ENCODE peak calls at places on chromosomes 6 and 20, in four cellular contexts. Y is brain microvascular endothelial cell, W is heart left ventricle, Q is dorsolateral prefrontal cortex. Z is an unnamed sample.

GRCh38 chr6:170085475-170086401 is 205.1 kb downstream of the DLL1 start:
- DNase-seq in Y (no peak), W (peak), Q (no peak), Z (no peak)

GRCh38 chr6:150272264-150272975 is 96.4 kb upstream of the IYD start:
- DNase-seq in W (no peak), Q (no peak), Y (no peak), Z (no peak)

GRCh38 chr6:103215835-103216234 is 1643.9 kb downstream of the HACE1 start:
- DNase-seq in Q (no peak), Y (peak), W (no peak), Z (no peak)

GRCh38 chr6:170190046-170190445 is 100.8 kb downstream of the DLL1 start:
- DNase-seq in Q (no peak), W (no peak), Y (no peak), Z (no peak)

GRCh38 chr20:20897922-20898321 is 185.5 kb upstream of the RALGAPA2 start:
- DNase-seq in W (no peak), Y (no peak), Q (no peak), Z (no peak)

GRCh38 chr20:33859157-33859695 is 48.1 kb downstream of the CHMP4B start:
- DNase-seq in Y (peak), Q (no peak), W (no peak), Z (no peak)

GRCh38 chr6:39202166-39202565 is 27.1 kb downstream of the KCNK5 start:
- DNase-seq in W (no peak), Y (no peak), Q (no peak), Z (no peak)

GRCh38 chr6:106181664-106182418 is 95.7 kb downstream of the PRDM1 start:
- DNase-seq in W (no peak), Q (no peak), Y (peak), Z (no peak)

GRCh38 chr20:36833275-36834020 is 42.5 kb upstream of the TLDC2 start:
- DNase-seq in Y (no peak), W (peak), Q (no peak), Z (no peak)

GRCh38 chr6:28531479-28532128 is 5.9 kb downstream of the GPX5 start:
- DNase-seq in W (no peak), Y (no peak), Q (no peak), Z (no peak)

GRCh38 chr6:17385660-17386059 is 7.7 kb upstream of the CAP2 start:
- DNase-seq in Y (peak), W (no peak), Q (no peak), Z (no peak)

GRCh38 chr6:1297746-1298145 is 14.2 kb upstream of the FOXQ1 start:
- DNase-seq in Y (no peak), W (no peak), Q (no peak), Z (no peak)

GRCh38 chr20:48826064-48826463 is 1.7 kb downstream of the PREX1 start:
- DNase-seq in Q (no peak), W (no peak), Y (no peak), Z (no peak)

GRCh38 chr6:10904015-10904414 is 17.2 kb downstream of the SYCP2L start:
- DNase-seq in Y (no peak), W (no peak), Q (no peak), Z (no peak)

GRCh38 chr6:90583179-90583578 is 3.7 kb downstream of the MAP3K7 start:
- DNase-seq in Q (no peak), W (no peak), Y (no peak), Z (no peak)

GRCh38 chr6:16426241-16426640 is 187.9 kb downstream of the GMPR start:
- DNase-seq in Y (no peak), Q (no peak), W (no peak), Z (no peak)

GRCh38 chr6:84921891-84922290 is 157.5 kb upstream of the TBX18 start:
- DNase-seq in Y (no peak), Q (no peak), W (no peak), Z (no peak)

GRCh38 chr6:20056350-20056992 is 155.8 kb downstream of the MBOAT1 start:
- DNase-seq in Y (peak), W (no peak), Q (no peak), Z (no peak)

GRCh38 chr6:22381810-22382512 is 85.1 kb upstream of the PRL start:
- DNase-seq in Q (no peak), Y (no peak), W (no peak), Z (no peak)

GRCh38 chr6:154890874-154891273 is 104.2 kb upstream of the TIAM2 start:
- DNase-seq in Q (no peak), Y (no peak), W (no peak), Z (no peak)

GRCh38 chr20:53736757-53737403 is 143.2 kb upstream of the ZNF217 start:
- DNase-seq in Y (peak), Q (no peak), W (no peak), Z (no peak)

GRCh38 chr20:45963059-45964011 is 8.7 kb downstream of the ZNF335 start:
- DNase-seq in W (peak), Y (peak), Q (no peak), Z (no peak)
- TF ChIP-seq CTCF in W (peak), Y (peak), Q (no peak), Z (no peak)

DNA sequence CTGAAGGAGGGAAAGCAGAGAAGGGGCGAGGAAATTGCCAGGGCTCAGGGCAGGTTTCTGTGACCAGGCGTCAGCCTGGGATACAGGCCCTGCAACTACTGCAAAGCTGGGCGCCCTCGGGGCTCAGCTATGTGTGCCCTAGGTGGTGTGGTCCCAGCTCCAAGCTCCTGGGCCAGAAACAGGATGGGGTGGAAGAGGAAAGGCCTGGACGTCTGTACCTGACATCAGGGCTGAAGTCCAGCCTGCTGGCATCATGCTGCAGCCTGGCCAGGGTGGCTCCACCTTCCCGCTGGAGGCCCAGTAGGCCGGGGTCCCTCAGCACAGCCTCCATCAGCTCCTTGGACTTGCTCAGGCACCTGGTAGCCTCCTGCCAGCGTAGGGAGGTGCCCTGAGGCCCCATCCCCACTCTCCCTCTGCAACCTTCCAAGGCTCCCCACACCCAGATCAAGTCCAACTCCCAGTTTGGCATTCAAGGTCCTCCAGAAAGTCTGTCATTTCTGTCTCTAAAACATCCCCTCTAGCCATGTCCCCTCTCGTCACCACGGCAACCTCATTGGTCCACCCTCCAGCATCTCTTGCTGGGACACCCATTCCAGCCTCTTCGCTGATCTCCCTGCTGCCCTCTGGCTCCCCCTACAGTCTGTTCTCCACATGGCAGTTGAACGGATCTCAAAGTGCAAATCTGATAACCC is 38.2 kb downstream of the KIAA1755 start:
- DNase-seq in Q (no peak), Y (peak), W (no peak), Z (peak)
- TF ChIP-seq CTCF in Q (peak), Y (peak), W (peak), Z (peak)

DNA sequence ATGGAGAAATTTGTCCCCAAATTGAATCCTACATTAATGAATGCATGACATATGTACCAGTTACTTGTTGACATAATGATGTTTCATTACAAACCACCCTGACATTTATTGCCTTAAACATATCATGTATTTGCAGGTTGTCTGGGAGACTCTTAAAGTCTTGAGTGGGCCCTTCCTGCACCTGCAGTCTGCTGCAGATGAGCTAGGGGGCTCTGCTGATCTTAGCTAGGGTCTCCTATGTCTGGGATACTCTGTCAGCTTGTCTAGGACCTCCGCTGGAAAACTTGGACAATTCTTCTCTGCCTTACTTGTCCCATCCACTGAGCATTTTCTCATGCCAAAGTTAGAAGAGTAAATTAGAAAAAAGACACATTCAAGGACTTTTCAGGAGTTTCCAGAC is 581.6 kb downstream of the HAO1 start:
- DNase-seq in W (no peak), Y (no peak), Q (no peak), Z (no peak)
- TF ChIP-seq CTCF in W (no peak), Y (peak), Q (no peak), Z (no peak)

GRCh38 chr6:26142026-26142425 is 54.8 kb downstream of the HFE start:
- DNase-seq in Y (no peak), W (no peak), Q (no peak), Z (no peak)
- TF ChIP-seq CTCF in Y (no peak), W (no peak), Q (no peak), Z (no peak)

DNA sequence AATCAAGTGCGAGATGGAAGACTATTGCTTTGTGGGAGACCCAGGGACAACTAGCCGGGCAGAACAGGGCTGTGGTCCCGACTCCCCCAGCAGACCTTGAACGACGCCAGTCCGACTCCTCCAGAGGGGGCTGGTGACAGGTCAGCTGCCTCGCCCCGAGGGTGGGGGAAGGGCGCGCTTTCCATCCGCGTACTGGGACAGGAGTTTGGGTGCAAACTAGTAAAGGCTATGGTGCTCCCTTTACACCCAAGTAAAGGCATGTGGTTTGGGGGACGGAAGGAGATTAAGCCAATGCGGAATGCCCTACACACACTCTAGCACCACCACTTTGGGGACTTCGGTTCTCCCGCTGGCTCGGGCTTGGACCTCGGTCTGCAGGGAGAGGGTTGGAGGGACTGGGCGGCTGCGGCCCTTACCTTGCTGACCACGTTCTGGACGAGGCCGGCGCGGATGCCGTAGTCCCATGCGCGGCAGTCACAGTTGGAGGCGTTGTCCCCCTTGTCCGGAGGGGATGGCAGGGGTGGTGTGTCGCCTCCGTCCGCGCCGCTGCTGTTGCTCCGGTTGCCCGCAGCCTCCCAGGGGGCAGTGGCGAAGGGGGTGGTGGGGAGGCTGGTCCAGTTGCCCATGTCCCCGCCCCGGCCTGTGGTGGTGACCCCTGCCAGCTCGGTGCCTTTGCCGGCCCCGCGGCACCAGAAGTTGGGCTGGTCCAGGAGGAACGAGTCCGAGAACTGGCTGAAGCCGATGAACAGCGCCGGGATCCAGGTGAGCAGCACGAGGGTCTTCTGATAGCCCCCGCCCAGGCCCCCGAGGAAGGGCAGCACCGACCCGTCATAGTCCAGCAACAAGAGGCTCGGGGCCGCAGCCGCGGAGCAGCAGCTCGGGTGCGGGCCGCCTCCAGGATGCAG is 1.1 kb downstream of the SLC22A23 start:
- DNase-seq in Q (peak), W (peak), Y (no peak), Z (peak)
- TF ChIP-seq CTCF in Q (no peak), W (no peak), Y (no peak), Z (no peak)

GRCh38 chr6:13527669-13528051 is 40.3 kb upstream of the GFOD1 start:
- DNase-seq in W (no peak), Y (no peak), Q (no peak), Z (no peak)

GRCh38 chr6:13526339-13526717 is 38.9 kb upstream of the GFOD1 start:
- DNase-seq in W (no peak), Y (no peak), Q (no peak), Z (no peak)

GRCh38 chr6:13528777-13529343 is 41.5 kb upstream of the GFOD1 start:
- DNase-seq in Q (peak), Y (no peak), W (no peak), Z (no peak)

GRCh38 chr6:13526718-13527668 is 39.6 kb upstream of the GFOD1 start:
- DNase-seq in W (peak), Y (no peak), Q (peak), Z (peak)

GRCh38 chr6:13528232-13528631 is 40.8 kb upstream of the GFOD1 start:
- DNase-seq in Q (no peak), Y (no peak), W (no peak), Z (no peak)
- TF ChIP-seq CTCF in Q (no peak), Y (no peak), W (no peak), Z (no peak)

GRCh38 chr20:32437391-32438074 is 79.4 kb downstream of the ASXL1 start:
- DNase-seq in Q (no peak), Y (no peak), W (no peak), Z (no peak)
- TF ChIP-seq CTCF in Q (no peak), Y (peak), W (no peak), Z (no peak)

DNA sequence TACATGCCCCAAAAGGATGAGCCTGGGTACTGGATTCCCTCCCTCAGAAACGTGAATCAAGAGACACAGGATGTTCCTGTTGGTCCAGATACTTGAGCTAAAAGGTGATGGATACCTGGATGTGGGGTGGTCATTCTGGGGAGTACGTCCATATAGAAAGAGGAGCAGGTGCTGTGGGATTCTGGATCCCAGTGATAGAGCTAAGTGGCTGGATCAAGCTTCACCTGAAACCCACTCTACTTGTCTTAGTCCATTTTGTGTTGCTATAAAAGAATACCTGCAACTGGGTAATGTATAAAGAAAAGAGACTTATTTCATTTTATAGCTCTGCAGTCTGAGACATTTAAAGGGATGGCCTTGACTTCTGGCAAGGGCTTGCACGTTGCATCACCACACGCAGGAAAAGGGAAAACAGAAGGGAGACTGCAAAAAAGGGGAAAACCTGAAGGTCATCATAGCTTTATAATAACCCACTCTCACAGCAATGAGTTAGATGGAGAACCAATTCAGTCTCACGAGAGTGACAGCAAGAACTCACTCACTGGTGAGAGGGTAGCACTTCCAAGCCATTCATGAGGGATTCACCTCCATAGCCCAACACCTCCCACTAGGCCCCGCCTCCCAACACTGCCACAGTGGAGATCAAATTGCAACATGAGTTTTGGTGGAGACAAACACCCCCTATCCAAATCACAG is 31.2 kb downstream of the RIPOR3 start:
- DNase-seq in Q (no peak), W (no peak), Y (no peak), Z (no peak)
- TF ChIP-seq CTCF in Q (no peak), W (no peak), Y (no peak), Z (no peak)

GRCh38 chr6:36028088-36028886 is 679 bp downstream of the MAPK14 start:
- DNase-seq in Q (peak), W (peak), Y (peak), Z (peak)
- TF ChIP-seq CTCF in Q (no peak), W (no peak), Y (no peak), Z (no peak)

DNA sequence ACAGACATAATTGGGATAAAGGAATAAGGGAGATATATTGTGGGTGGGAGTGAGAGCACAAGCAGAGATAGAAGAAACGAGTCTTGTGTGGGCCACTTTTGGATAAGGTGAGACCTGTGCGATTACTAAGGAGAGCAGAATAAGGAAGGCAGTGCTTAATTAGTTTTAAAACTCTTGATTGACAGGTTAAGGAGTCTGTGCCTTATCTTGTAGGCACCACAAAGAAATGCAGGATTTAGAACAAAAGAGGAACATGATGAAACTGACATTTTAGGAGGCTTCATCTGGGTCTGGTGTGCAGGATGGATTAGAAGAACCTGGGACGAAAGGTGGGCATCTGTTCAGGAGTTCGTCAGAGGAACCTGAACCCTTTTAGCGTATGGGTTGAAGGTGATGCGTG is 70.2 kb upstream of the KIF25 start:
- DNase-seq in Q (no peak), Y (no peak), W (no peak), Z (no peak)
- TF ChIP-seq CTCF in Q (no peak), Y (no peak), W (no peak), Z (no peak)

Z was measured in GM20000.